ENCODE peak calls at places on chromosomes 3 and 15, in four cellular contexts. K is K562, O is H1, I is GM12878. F is an unnamed sample.

GRCh38 chr15:88651971-88652370 is 13.2 kb downstream of the ISG20 start:
- DNase-seq in K (no peak), I (no peak), O (peak), F (no peak)

GRCh38 chr15:74172751-74173544 is 562 bp upstream of the ISLR start:
- DNase-seq in I (no peak), K (peak), O (no peak), F (no peak)

GRCh38 chr3:95029644-95030043 is 966.8 kb downstream of the NSUN3 start:
- DNase-seq in I (no peak), O (no peak), K (no peak), F (no peak)

GRCh38 chr3:145849115-145849514 is 311.9 kb downstream of the PLOD2 start:
- DNase-seq in O (no peak), K (no peak), I (no peak), F (no peak)

GRCh38 chr3:168123211-168124173 is 27.8 kb upstream of the GOLIM4 start:
- DNase-seq in I (no peak), K (no peak), O (no peak), F (no peak)

GRCh38 chr3:68666409-68667193 is 265.7 kb downstream of the TAFA4 start:
- DNase-seq in I (no peak), K (no peak), O (no peak), F (no peak)

GRCh38 chr3:134294302-134294925 is 43.8 kb upstream of the RYK start:
- DNase-seq in O (peak), K (no peak), I (peak), F (no peak)

GRCh38 chr3:167078070-167078622 is 302.0 kb downstream of the ZBBX start:
- DNase-seq in I (no peak), K (no peak), O (no peak), F (no peak)

GRCh38 chr3:8557298-8557697 is 55.7 kb downstream of the LMCD1 start:
- DNase-seq in I (no peak), K (no peak), O (no peak), F (no peak)

GRCh38 chr3:195250473-195251251 is 20.3 kb downstream of the XXYLT1 start:
- DNase-seq in K (no peak), I (no peak), O (peak), F (no peak)

GRCh38 chr3:45035441-45036301 is 9.6 kb downstream of the CLEC3B start:
- DNase-seq in K (no peak), I (no peak), O (peak), F (no peak)

GRCh38 chr3:164687211-164687610 is 391.1 kb downstream of the SI start:
- DNase-seq in I (no peak), K (no peak), O (no peak), F (no peak)

GRCh38 chr3:115160295-115160694 is 13.2 kb upstream of the ZBTB20 start:
- DNase-seq in I (peak), K (no peak), O (no peak), F (no peak)

GRCh38 chr15:67826717-67827560 is 1.6 kb downstream of the SKOR1 start:
- DNase-seq in I (no peak), O (peak), K (no peak), F (no peak)

GRCh38 chr3:32239638-32240550 is 1.4 kb downstream of the CMTM8 start:
- DNase-seq in K (peak), O (peak), I (no peak), F (peak)

GRCh38 chr15:48096355-48096786 is 24.4 kb upstream of the SLC24A5 start:
- DNase-seq in K (no peak), O (no peak), I (no peak), F (no peak)

GRCh38 chr15:85164841-85165466 is 183.3 kb downstream of the PDE8A start:
- DNase-seq in I (no peak), O (no peak), K (no peak), F (no peak)

GRCh38 chr3:141250828-141251227 is 19.2 kb downstream of the PXYLP1 start:
- DNase-seq in I (no peak), K (no peak), O (no peak), F (no peak)

GRCh38 chr3:196440041-196440537 is 7.9 kb upstream of the UBXN7 start:
- DNase-seq in O (no peak), K (no peak), I (peak), F (no peak)

GRCh38 chr15:35271371-35272043 is 186.4 kb upstream of the NANOGP8 start:
- DNase-seq in O (no peak), K (no peak), I (no peak), F (no peak)

GRCh38 chr15:98649996-98650870 is 1.9 kb downstream of the IGF1R start:
- DNase-seq in O (no peak), K (no peak), I (no peak), F (peak)

GRCh38 chr3:132016061-132017041 is 18.5 kb downstream of the CPNE4 start:
- DNase-seq in I (no peak), O (no peak), K (no peak), F (no peak)

GRCh38 chr3:116288480-116288879 is 156.8 kb downstream of the LSAMP start:
- DNase-seq in I (peak), K (no peak), O (no peak), F (no peak)

GRCh38 chr15:89457086-89457485 is 39.3 kb downstream of the RHCG start:
- DNase-seq in O (no peak), K (peak), I (no peak), F (peak)

GRCh38 chr15:78455749-78456148 is 17.7 kb downstream of the IREB2 start:
- DNase-seq in I (no peak), O (no peak), K (no peak), F (no peak)

GRCh38 chr3:114880078-114880477 is 267.0 kb downstream of the ZBTB20 start:
- DNase-seq in O (no peak), I (no peak), K (no peak), F (no peak)

GRCh38 chr3:57145852-57146251 is 19.3 kb downstream of the IL17RD start:
- DNase-seq in K (no peak), O (no peak), I (no peak), F (no peak)

GRCh38 chr15:99187886-99188285 is 61.5 kb downstream of the TTC23 start:
- DNase-seq in K (no peak), O (no peak), I (no peak), F (no peak)

GRCh38 chr15:23690450-23690852 is 3.3 kb upstream of the NDN start:
- DNase-seq in O (peak), K (no peak), I (no peak), F (peak)

GRCh38 chr3:111326144-111326995 is 215.6 kb upstream of the CD96 start:
- DNase-seq in K (no peak), O (no peak), I (no peak), F (no peak)

GRCh38 chr3:61858054-61858453 is 296.7 kb downstream of the PTPRG start:
- DNase-seq in K (no peak), I (no peak), O (no peak), F (no peak)

GRCh38 chr3:181772166-181772565 is 60.4 kb downstream of the SOX2 start:
- DNase-seq in O (no peak), K (no peak), I (no peak), F (no peak)

GRCh38 chr15:82681371-82681770 is 28.3 kb downstream of the AP3B2 start:
- DNase-seq in K (no peak), I (no peak), O (no peak), F (no peak)

GRCh38 chr15:69783211-69783610 is 314.5 kb downstream of the TLE3 start:
- DNase-seq in I (no peak), K (no peak), O (no peak), F (no peak)

GRCh38 chr3:195803309-195803908 is 8.3 kb downstream of the MUC4 start:
- DNase-seq in K (no peak), O (no peak), I (no peak), F (no peak)

GRCh38 chr15:68271854-68272471 is 5.6 kb upstream of the FEM1B start:
- DNase-seq in I (no peak), K (no peak), O (no peak), F (peak)

GRCh38 chr15:41698779-41699178 is 38.6 kb downstream of the MGA start:
- DNase-seq in K (no peak), O (no peak), I (no peak), F (no peak)

DNA sequence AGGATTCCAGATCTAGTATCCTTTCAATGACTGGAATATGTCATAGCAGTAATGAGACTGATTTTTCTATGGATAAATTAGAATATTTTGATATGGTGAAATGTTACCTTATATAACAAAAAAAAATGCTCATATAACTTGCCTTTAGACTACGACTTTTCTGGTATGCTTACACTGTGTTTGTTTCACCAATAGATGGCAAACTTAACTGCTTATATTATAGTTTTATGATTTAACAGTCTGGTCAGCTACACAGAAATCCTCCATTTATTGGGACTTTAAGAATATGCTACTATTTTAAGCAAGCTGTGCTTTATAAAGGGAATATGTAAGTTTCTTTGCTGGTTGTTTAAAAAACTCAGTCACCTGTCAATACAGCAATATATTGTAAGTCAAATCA is 205.6 kb downstream of the VGLL3 start:
- DNase-seq in I (no peak), O (no peak), K (no peak), F (no peak)
- TF ChIP-seq RAD21 in I (no peak), O (peak), K (no peak), F (no peak)

GRCh38 chr3:148136816-148137215 is 560.9 kb upstream of the AGTR1 start:
- DNase-seq in I (no peak), K (no peak), O (no peak), F (no peak)
- TF ChIP-seq BRCA1 in I (no peak), K (no peak), O (no peak), F (no peak)

DNA sequence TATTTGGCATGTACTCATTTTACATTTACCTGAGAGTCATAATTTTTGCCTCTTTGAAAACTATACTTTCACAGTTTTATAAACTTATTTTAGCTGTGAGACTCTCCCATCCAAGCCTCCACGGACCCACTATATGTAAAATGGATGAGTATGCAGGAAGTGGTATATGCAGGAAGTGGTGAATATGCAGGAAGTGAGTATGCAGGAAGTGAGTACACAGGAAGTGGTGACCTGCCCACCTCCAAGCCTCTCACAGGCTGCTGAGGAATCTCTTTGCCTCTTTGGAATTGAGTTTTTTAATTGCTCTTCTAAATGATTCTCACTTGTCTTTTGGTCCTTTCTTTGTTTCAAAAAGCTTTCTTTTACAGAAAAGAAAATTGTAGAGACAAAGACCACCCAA is 85.2 kb downstream of the KBTBD8 start:
- DNase-seq in I (peak), K (no peak), O (no peak), F (no peak)
- TF ChIP-seq RAD21 in I (no peak), K (no peak), O (no peak), F (no peak)

GRCh38 chr15:39597751-39598185 is 16.9 kb downstream of the THBS1 start:
- DNase-seq in K (no peak), I (no peak), O (no peak), F (no peak)
- TF ChIP-seq BRCA1 in K (no peak), I (no peak), O (no peak), F (no peak)

GRCh38 chr3:109081746-109082510 is 36.0 kb downstream of the MORC1 start:
- DNase-seq in I (peak), O (peak), K (peak), F (peak)
- TF ChIP-seq RAD21 in I (peak), O (peak), K (peak), F (no peak)

GRCh38 chr3:128311441-128311844 is 155.2 kb downstream of the DNAJB8 start:
- DNase-seq in O (peak), K (no peak), I (no peak), F (no peak)
- TF ChIP-seq BRCA1 in O (no peak), K (no peak), I (no peak), F (no peak)

GRCh38 chr15:64950888-64951287 is 38.8 kb downstream of the SPG21 start:
- DNase-seq in K (no peak), I (no peak), O (peak), F (no peak)
- TF ChIP-seq RAD21 in K (no peak), I (no peak), O (no peak), F (no peak)

GRCh38 chr3:99249627-99250026 is 348.1 kb upstream of the DCBLD2 start:
- DNase-seq in O (no peak), I (no peak), K (no peak), F (no peak)

GRCh38 chr3:99248130-99248529 is 346.6 kb upstream of the DCBLD2 start:
- DNase-seq in I (no peak), K (no peak), O (no peak), F (no peak)

GRCh38 chr3:99250272-99250671 is 348.8 kb upstream of the DCBLD2 start:
- DNase-seq in I (no peak), O (no peak), K (no peak), F (no peak)

GRCh38 chr3:99248913-99249312 is 347.4 kb upstream of the DCBLD2 start:
- DNase-seq in I (no peak), O (no peak), K (no peak), F (no peak)

GRCh38 chr3:99250821-99251355 is 349.4 kb upstream of the DCBLD2 start:
- DNase-seq in O (no peak), K (no peak), I (no peak), F (no peak)
- TF ChIP-seq BRCA1 in O (no peak), K (no peak), I (no peak), F (no peak)

DNA sequence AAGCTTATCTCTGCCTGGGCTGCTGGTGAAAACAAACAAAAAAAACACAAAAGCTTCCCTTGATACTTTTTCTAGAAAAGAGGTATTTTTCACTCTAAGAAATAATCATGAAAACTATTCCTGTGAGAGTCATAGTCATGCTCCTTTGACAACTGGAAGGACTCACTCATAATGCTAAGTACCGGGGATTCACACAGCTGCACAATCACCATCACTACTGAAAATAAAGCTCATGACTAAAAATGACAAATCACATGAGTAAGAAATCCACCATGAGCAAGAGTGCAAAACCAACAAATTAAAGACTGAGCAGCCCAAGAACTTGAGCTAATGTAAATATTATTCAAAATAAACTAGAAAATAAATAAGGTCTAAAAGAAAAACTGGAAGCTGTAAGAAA is 10.6 kb upstream of the POU1F1 start:
- DNase-seq in I (no peak), O (no peak), K (no peak), F (no peak)
- TF ChIP-seq RAD21 in I (no peak), O (no peak), K (no peak), F (no peak)

GRCh38 chr3:63892773-63893352 is 19.3 kb downstream of the SCAANT1 start:
- DNase-seq in I (no peak), K (no peak), O (no peak), F (no peak)
- TF ChIP-seq BRCA1 in I (no peak), K (no peak), O (no peak), F (no peak)

F was measured in HepG2.